ENCODE peak calls at places on chromosomes 4 and X, in seven cellular contexts. V is uterus, M is tibial nerve, S is lower leg skin, R is transverse colon, A is esophagus muscularis mucosa, Z is Peyer's patch. U is an unnamed sample.

GRCh38 chr4:40594261-40595178 is 35.1 kb downstream of the RBM47 start:
- DNase-seq in V (no peak), M (no peak), S (no peak), R (no peak), A (no peak), Z (no peak), U (peak)

GRCh38 chr4:139740531-139741041 is 75.0 kb downstream of the MGST2 start:
- DNase-seq in V (peak), M (peak), S (peak), R (peak), A (no peak), Z (no peak), U (no peak)

GRCh38 chr4:74794341-74794801 is at the start of gene BTC:
- DNase-seq in V (peak), M (no peak), S (no peak), R (peak), A (no peak), Z (peak), U (peak)

GRCh38 chr4:38466401-38466800 is 197.6 kb upstream of the KLF3 start:
- DNase-seq in V (no peak), M (no peak), S (no peak), R (no peak), A (peak), Z (no peak), U (no peak)

GRCh38 chr4:24244663-24245519 is 339.5 kb downstream of the DHX15 start:
- DNase-seq in V (no peak), M (peak), S (peak), R (no peak), A (no peak), Z (no peak), U (no peak)

GRCh38 chrX:1323315-1323714 is 13.3 kb upstream of the IL3RA start:
- DNase-seq in V (no peak), M (peak), S (no peak), R (peak), A (no peak), Z (no peak), U (no peak)

GRCh38 chrX:116240446-116240845 is 69.9 kb downstream of the AGTR2 start:
- DNase-seq in V (no peak), M (no peak), S (no peak), R (no peak), A (no peak), Z (no peak), U (no peak)

GRCh38 chrX:31036895-31037294 is 34.9 kb downstream of the FTHL17 start:
- DNase-seq in V (peak), M (peak), S (no peak), R (peak), A (no peak), Z (peak), U (peak)

GRCh38 chr4:164977243-164978164 is at the start of gene TRIM61:
- DNase-seq in V (no peak), M (no peak), S (no peak), R (peak), A (peak), Z (no peak), U (no peak)

GRCh38 chrX:73561791-73562190 is 1.2 kb upstream of the CHIC1 start:
- DNase-seq in V (no peak), M (no peak), S (no peak), R (no peak), A (no peak), Z (no peak), U (no peak)

GRCh38 chr4:87529187-87529586 is at the start of gene SPARCL1:
- DNase-seq in V (peak), M (peak), S (no peak), R (peak), A (no peak), Z (no peak), U (no peak)

GRCh38 chr4:113825272-113825671 is 63.7 kb upstream of the CAMK2D start:
- DNase-seq in V (no peak), M (no peak), S (no peak), R (peak), A (no peak), Z (no peak), U (no peak)

GRCh38 chr4:142558851-142559250 is 287.2 kb downstream of the INPP4B start:
- DNase-seq in V (no peak), M (no peak), S (no peak), R (no peak), A (no peak), Z (no peak), U (no peak)

GRCh38 chr4:721261-722171 is 15.9 kb downstream of the PCGF3 start:
- DNase-seq in V (peak), M (no peak), S (no peak), R (peak), A (no peak), Z (peak), U (no peak)

GRCh38 chr4:29536745-29537144 is 1183.4 kb upstream of the PCDH7 start:
- DNase-seq in V (no peak), M (no peak), S (no peak), R (no peak), A (no peak), Z (no peak), U (no peak)

GRCh38 chr4:54660145-54660535 is 2.4 kb downstream of the KIT start:
- DNase-seq in V (no peak), M (no peak), S (no peak), R (no peak), A (no peak), Z (no peak), U (no peak)

GRCh38 chr4:54657194-54657555 is 582 bp upstream of the KIT start:
- DNase-seq in V (no peak), M (no peak), S (no peak), R (no peak), A (no peak), Z (no peak), U (no peak)

GRCh38 chr4:54659213-54660144 is 1.7 kb downstream of the KIT start:
- DNase-seq in V (no peak), M (no peak), S (no peak), R (no peak), A (no peak), Z (no peak), U (no peak)

GRCh38 chr4:54657556-54658313 is at the start of gene KIT:
- DNase-seq in V (peak), M (no peak), S (peak), R (peak), A (no peak), Z (peak), U (peak)

DNA sequence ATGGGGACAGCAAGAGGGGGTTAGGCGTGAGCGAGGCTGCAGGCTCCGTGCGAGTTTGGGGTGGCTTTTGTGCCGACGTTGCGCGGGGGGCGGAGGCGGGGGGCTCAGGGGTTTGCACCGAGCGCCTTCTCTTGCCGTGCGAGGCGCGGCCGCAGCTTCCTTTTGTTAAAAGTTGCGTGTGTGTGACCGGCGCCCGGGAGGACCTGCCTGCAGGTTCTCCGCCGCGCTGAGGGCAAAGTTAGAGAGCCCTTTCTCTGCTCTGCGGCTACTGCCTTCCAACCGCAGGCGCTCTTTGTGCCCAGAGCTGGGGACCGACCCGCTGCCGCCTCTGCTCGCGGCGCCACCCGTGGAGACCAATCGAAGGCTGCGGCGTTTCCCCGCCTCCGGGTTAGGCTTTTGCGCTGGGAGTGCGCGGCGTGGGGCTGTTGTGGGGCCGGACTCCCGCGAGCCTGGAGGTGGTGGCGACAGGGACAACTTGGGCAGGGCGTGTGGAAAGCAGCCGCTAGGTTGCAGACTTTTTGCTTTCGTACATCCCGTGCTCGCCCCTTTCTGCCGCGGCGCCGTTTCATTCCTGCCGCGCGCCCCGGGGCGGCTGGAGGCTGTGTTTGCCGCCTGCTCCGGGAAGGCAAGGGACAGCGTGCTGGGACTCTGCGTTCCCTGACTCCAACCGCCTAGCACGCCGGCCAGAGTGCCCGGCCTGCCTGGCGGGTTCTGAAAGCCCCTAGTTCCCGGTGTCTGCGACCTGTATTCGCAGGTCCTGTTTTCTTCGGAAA is 750 bp downstream of the KIT start:
- DNase-seq in V (peak), M (peak), S (peak), R (peak), A (no peak), Z (peak), U (no peak)
- TF ChIP-seq POLR2A in V (no peak), M (no peak), S (no peak), R (no peak), A (no peak), Z (no peak), U (no peak)

GRCh38 chrX:155334486-155335316 is at the start of gene CLIC2:
- DNase-seq in V (peak), M (peak), S (peak), R (peak), A (no peak), Z (no peak), U (no peak)
- TF ChIP-seq POLR2A in V (no peak), M (no peak), S (no peak), R (no peak), A (no peak), Z (no peak), U (no peak)

GRCh38 chrX:26631385-26631784 is 415.4 kb downstream of the MAGEB5 start:
- DNase-seq in V (no peak), M (no peak), S (no peak), R (no peak), A (no peak), Z (no peak), U (no peak)
- TF ChIP-seq POLR2A in V (no peak), M (no peak), S (no peak), R (no peak), A (no peak), Z (no peak), U (no peak)

DNA sequence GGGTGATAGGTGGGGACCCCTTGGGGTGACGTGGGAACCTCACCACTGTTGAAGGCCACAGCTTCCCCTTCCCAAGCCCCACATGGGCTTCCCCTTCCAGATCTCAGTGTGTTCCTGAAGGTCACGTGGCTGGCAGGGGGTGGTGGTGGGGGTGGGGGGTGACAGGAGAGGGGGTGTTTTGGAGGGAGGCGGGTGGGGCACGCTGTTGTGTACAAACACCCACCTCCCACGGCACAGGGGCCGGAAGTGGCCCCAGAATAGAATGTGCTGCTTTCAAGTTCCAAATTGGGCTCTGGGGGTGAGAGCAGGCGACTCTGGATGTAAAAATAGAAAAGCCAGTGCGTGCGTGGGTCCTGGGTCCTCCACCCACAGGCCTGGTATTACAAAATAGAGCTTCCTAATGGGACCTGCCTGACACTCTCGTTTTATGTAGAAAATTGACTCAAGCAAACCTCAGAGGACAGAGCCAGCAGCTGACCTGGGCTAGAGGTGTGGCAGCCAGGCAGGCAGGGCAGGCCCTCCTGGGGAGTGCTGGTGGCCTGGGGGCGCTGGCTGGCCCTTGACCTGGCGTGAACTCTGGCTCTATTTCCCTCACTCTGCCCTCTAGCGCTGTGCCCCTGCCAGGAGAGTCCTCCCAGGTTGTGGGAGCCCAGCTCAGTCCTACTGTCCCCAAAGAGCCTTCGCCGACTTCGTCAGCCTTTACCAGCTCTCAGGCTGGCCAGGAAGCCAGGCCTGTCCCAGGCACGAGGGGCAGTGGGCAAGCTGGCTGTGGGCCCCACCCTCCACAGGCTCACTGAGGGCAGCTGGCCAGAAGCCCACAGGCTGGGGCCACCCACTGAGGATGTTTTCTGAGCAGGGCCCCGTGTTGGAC is 5.4 kb upstream of the SH3BP2 start:
- DNase-seq in V (no peak), M (no peak), S (peak), R (peak), A (no peak), Z (no peak), U (no peak)
- TF ChIP-seq POLR2A in V (no peak), M (no peak), S (no peak), R (no peak), A (no peak), Z (no peak), U (no peak)

GRCh38 chrX:130165703-130166502 is at the start of gene AIFM1:
- DNase-seq in V (peak), M (peak), S (peak), R (peak), A (peak), Z (peak), U (peak)
- TF ChIP-seq POLR2A in V (peak), M (peak), S (no peak), R (peak), A (no peak), Z (peak), U (peak)

DNA sequence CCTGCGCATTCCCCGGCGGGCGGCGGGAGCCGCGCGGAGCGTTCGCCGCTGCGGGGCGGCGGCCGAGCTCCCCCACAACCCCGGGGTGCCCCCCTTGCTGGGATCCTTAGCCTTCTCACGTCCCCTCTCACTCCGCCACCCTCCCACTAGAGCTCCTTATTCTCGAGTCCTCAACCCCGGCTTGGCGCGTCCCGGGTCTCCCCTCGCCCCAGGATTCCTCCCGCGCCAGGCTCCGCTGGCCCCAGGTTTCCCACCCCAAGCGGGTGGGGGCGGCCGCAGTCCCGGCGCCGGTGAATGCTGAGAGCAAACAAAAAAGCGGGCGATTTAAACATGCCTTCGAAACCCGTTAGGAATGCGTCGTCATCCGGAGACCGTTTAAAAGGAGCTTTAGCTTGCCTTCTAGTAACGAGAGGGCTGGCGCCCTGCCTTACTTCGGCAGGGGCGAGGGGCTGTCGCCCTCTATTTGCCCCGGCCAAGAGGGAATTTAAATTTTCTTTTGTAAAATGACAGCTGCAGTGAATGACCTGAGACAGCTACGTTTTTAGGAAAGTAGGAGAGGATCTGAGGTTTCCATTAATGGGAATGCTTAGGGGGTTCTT is 3.0 kb downstream of the JADE1 start:
- DNase-seq in V (no peak), M (peak), S (no peak), R (no peak), A (no peak), Z (no peak), U (peak)
- TF ChIP-seq POLR2A in V (no peak), M (no peak), S (no peak), R (no peak), A (no peak), Z (no peak), U (no peak)

DNA sequence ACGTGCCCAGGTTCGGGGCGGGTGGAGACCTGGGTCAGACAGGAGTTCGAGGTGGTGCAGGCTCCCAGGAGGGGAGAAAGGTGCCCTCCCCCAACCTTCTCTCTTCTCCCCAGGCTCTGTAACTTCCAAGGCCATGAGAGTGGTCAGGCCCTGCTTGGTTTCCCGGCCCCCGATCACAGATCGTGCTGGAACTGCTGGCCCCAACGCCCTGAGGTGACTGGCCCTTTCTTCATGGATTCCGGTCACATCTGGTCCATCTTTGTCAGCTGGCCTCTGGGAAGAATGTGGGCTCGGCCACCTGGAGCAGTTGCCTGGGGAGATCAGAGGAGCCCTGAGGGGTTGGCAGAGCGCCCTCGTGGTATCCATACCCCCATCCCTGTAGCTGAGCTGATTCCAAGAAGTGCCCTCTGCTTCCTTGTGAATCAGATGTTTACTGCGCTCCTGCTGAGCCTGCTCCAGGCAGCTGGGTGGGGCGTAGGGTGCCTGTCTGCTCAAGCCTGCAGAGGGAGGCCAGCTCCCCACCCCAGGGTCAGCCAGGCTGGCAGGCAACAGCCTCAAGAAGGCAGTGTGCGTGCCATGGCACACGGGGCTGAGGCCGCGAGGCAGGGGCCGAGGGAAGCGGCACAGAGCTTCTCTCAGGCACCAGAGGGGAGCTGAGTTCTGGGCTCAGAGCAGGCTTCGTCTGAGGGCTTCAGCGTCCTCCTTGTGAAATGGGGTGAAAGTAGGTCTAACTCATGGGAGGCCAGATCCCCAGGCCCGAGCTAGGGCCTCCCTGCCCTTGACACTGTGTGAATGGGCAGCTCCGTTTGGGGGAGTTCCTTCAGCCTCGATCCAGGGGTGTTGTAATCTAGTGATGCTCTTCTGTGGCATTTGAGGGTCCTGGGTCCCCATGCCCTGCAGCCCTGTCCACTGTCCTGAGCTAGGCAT is 3.6 kb downstream of the SH3BP2 start:
- DNase-seq in V (no peak), M (no peak), S (peak), R (peak), A (no peak), Z (peak), U (peak)
- TF ChIP-seq POLR2A in V (no peak), M (no peak), S (no peak), R (peak), A (no peak), Z (no peak), U (peak)

U was measured in H54.